ENCODE peak calls at places on chromosomes 2 and 18, in four cellular contexts. B, M, D and T are unnamed samples.

GRCh38 chr2:217858519-217859466 is 144.0 kb downstream of the TNS1 start:
- DNase-seq in D (no peak), B (no peak), M (no peak), T (peak; percentile 16)

GRCh38 chr2:145744541-145745386 is 1224.8 kb upstream of the ZEB2 start:
- DNase-seq in D (no peak), B (peak; percentile 29), M (no peak), T (no peak)

GRCh38 chr2:239928457-239929350 is 96.4 kb downstream of the NDUFA10 start:
- DNase-seq in M (peak; percentile 42), D (no peak), B (no peak), T (no peak)

GRCh38 chr2:17643031-17643615 is 102.6 kb downstream of the VSNL1 start:
- DNase-seq in D (no peak), B (peak; percentile 64), M (no peak), T (peak; percentile 22)

GRCh38 chr2:27888790-27889189 is 1.4 kb downstream of the RBKS start:
- DNase-seq in D (no peak), B (no peak), M (no peak), T (no peak)

GRCh38 chr2:98833172-98833916 is 102.4 kb upstream of the MGAT4A start:
- DNase-seq in B (no peak), D (no peak), M (no peak), T (no peak)

GRCh38 chr2:168780671-168781071 is 21.8 kb upstream of the NOSTRIN start:
- DNase-seq in B (no peak), M (no peak), D (no peak), T (peak; percentile 70)

GRCh38 chr2:44935854-44936185 is 5.7 kb upstream of the SIX3 start:
- DNase-seq in M (no peak), D (no peak), B (no peak), T (no peak)

GRCh38 chr2:205892141-205893064 is 193.6 kb downstream of the INO80D start:
- DNase-seq in D (no peak), B (no peak), M (no peak), T (peak; percentile 58)

GRCh38 chr18:39166776-39167175 is 1601.2 kb upstream of the CELF4 start:
- DNase-seq in D (no peak), B (no peak), M (no peak), T (no peak)

GRCh38 chr2:240184198-240184590 is 43.7 kb upstream of the OTOS start:
- DNase-seq in M (no peak), D (no peak), B (no peak), T (no peak)

DNA sequence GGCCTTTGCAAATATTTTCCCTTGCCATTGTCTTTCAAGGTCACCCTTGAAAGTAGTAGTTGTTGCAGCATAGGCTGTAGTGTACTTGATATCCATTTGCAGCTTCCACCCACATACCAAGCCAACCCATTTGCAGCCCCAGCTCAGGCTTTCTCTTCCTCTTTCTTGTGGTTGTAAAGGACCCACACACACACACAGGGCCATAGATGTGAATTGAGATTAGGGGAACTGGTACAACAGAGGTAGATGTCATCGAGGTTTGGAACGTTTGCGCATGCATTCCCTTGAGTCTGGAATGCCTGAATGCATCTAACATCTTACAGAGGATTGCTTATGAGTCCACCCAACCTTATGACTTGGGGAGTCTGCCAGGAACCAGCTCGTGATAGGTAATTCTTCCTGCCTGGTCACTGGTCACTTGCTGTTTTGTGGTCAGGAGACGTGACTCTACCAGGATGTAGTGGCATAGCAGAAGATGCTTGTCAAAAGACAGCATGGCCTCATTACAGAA is 91.9 kb downstream of the MRPS9 start:
- DNase-seq in M (no peak), B (no peak), D (peak; percentile 72), T (no peak)
- TF ChIP-seq NR2C2 in M (no peak), B (no peak), D (no peak), T (no peak)

GRCh38 chr2:8860239-8860638 is 22.8 kb upstream of the KIDINS220 start:
- DNase-seq in B (no peak), M (no peak), D (no peak), T (no peak)
- TF ChIP-seq NR2C2 in B (no peak), M (no peak), D (no peak), T (no peak)

GRCh38 chr2:86825020-86825727 is 34.5 kb upstream of the CD8A start:
- DNase-seq in B (no peak), D (no peak), M (no peak), T (no peak)
- TF ChIP-seq NR2C2 in B (no peak), D (no peak), M (no peak), T (no peak)

GRCh38 chr18:993560-993959 is 88.9 kb downstream of the ADCYAP1 start:
- DNase-seq in M (no peak), B (no peak), D (no peak), T (no peak)
- TF ChIP-seq NR2C2 in M (no peak), B (no peak), D (no peak), T (no peak)

DNA sequence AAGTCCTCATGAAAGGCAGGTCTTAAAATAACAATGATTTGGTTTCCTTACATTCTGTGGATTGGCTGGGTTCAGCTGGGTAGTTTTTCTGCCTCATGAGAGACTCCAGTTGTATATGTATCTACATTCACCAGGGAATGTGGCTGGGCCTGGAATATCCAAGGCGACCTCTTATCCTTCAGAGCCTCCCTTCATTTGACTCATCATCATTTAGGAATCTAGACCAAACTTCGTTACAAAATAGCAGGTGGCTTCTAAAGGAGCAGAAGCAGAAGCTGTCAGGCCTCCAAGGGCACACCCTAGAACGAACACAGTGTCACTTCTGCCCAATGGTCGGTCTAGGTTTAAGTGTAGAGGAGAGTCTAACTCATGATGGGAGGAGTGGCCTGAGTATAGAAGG is 204.2 kb downstream of the EN1 start:
- DNase-seq in D (no peak), B (no peak), M (no peak), T (no peak)
- TF ChIP-seq NR2C2 in D (no peak), B (no peak), M (no peak), T (no peak)

GRCh38 chr2:157498501-157498900 is 54.6 kb upstream of the CYTIP start:
- DNase-seq in B (no peak), M (no peak), D (no peak), T (no peak)

GRCh38 chr2:157501026-157501425 is 57.1 kb upstream of the CYTIP start:
- DNase-seq in D (no peak), M (no peak), B (no peak), T (no peak)

GRCh38 chr2:157504623-157505022 is 60.7 kb upstream of the CYTIP start:
- DNase-seq in D (no peak), B (no peak), M (no peak), T (no peak)

GRCh38 chr2:157497603-157498314 is 53.9 kb upstream of the CYTIP start:
- DNase-seq in M (no peak), B (peak; percentile 54), D (no peak), T (peak; percentile 19)

DNA sequence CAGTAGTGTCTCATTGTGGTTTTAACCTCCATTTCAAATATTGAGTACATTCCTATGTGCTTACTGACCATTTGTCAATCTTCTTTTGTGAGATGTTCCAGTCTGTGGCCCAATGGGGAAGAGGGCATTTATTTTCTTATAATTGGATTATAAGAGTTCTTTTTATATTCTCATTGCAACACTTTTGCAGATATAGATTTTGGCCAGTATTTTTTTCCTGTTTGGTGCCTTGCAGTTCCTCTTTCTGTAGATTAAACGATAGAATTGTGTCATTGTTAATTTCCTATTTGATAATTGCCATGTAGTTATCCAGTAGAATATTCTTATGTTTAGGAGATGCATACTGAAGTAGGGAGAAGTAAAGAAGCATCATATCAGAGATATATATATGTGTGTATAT is 56.4 kb upstream of the CYTIP start:
- DNase-seq in B (no peak), D (no peak), M (no peak), T (no peak)
- TF ChIP-seq NR2C2 in B (no peak), D (no peak), M (no peak), T (no peak)

GRCh38 chr2:64617631-64618151 is 36.0 kb downstream of the SERTAD2 start:
- DNase-seq in B (no peak), M (no peak), D (no peak), T (no peak)

GRCh38 chr2:64615206-64615763 is 38.4 kb downstream of the SERTAD2 start:
- DNase-seq in M (no peak), D (no peak), B (no peak), T (no peak)

GRCh38 chr2:64613276-64613675 is 40.4 kb downstream of the SERTAD2 start:
- DNase-seq in B (no peak), M (no peak), D (no peak), T (no peak)

GRCh38 chr2:64612575-64613195 is 41.0 kb downstream of the SERTAD2 start:
- DNase-seq in M (no peak), B (no peak), D (no peak), T (no peak)

DNA sequence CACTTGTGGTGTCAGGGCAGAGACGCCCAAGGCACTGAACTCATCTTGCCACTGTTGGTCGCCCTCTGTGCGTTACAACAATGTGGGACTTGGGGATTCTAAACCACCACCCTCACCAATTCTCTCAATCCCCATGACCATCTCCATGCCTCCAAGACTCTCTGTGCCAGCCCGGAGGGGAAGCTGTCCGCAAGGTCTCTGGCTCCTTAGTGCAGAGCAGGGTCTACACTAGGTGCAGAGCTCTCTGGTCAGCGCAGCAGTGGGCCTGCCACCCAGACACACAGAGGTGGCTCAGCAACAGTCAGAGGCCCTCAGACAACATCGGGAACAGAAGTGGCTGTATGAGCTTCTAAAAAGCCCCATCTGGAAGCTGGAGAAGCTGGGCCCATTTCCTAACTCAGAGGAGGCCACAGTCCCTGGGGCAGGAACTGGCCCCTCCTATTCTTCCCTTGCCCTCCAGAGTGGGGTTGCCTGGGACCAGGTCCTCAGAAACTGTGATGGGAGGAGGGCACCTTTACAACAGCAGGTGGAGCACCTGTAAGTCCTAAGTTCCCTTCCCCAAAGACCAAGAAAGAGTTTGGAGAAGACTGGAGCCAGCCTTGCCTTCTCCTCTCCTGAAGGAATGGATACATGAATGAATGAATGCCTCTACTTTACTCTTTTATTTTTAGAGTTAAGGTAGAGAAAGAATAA is 37.7 kb downstream of the SERTAD2 start:
- DNase-seq in D (no peak), M (no peak), B (no peak), T (no peak)
- TF ChIP-seq NR2C2 in D (no peak), M (no peak), B (no peak), T (no peak)

GRCh38 chr2:132550285-132550684 is 119.7 kb downstream of the LYPD1 start:
- DNase-seq in M (no peak), D (no peak), B (no peak), T (no peak)
- TF ChIP-seq NR2C2 in M (no peak), D (no peak), B (no peak), T (no peak)

DNA sequence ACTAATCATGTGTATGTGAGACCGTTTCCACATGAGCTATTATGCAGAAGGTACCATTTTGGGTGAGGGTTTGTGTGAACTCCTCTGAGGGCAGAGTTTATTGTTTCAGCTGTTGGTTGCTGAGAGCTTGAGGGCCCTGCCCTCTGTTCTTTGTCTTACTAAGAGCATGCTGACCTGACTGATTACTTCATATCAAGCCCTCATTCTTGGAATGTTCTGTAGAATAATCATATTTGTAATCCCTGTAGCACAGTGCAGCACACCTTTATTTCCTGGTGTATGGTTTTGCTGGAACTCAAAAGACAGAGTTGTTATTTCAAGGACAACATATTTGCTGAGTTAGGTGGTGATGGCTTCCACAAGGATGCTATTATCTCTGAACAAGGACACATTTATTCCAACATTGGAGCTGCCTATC is 118.5 kb downstream of the GALNT3 start:
- DNase-seq in B (no peak), D (no peak), M (no peak), T (no peak)
- TF ChIP-seq NR2C2 in B (no peak), D (no peak), M (no peak), T (no peak)